ENCODE peak calls at places on chromosome 15, in five cellular contexts. T is kidney, J is cardiac muscle cell, W is psoas muscle, A is A673. N is an unnamed sample.

GRCh38 chr15:28948036-28948435 is 62.3 kb downstream of the APBA2 start:
- DNase-seq in T (no peak), J (no peak), W (no peak), A (no peak), N (peak)

GRCh38 chr15:94240486-94240885 is 9.1 kb downstream of the MCTP2 start:
- DNase-seq in T (no peak), J (no peak), W (no peak), A (no peak), N (no peak)

GRCh38 chr15:78621810-78622402 is 1.1 kb upstream of the CHRNA3 start:
- DNase-seq in T (no peak), J (no peak), W (no peak), A (no peak), N (no peak)

GRCh38 chr15:44736261-44736765 is at the start of gene TRIM69:
- DNase-seq in T (no peak), J (no peak), W (no peak), A (no peak), N (no peak)

GRCh38 chr15:58066042-58066867 is 744 bp upstream of the ALDH1A2 start:
- DNase-seq in T (peak), J (peak), W (peak), A (peak), N (peak)

GRCh38 chr15:88890495-88890894 is 4.8 kb downstream of the HAPLN3 start:
- DNase-seq in T (no peak), J (no peak), W (no peak), A (no peak), N (peak)

GRCh38 chr15:90787881-90788280 is 70.7 kb downstream of the BLM start:
- DNase-seq in T (no peak), J (peak), W (no peak), A (no peak), N (no peak)

GRCh38 chr15:64854526-64854925 is 12.8 kb downstream of the PLEKHO2 start:
- DNase-seq in T (peak), J (no peak), W (no peak), A (no peak), N (no peak)

GRCh38 chr15:88782465-88782864 is 20.8 kb upstream of the ACAN start:
- DNase-seq in T (no peak), J (no peak), W (no peak), A (no peak), N (no peak)

GRCh38 chr15:84658080-84658787 is at the start of gene NMB:
- DNase-seq in T (peak), J (peak), W (peak), A (peak), N (peak)

GRCh38 chr15:23734856-23735255 is 47.8 kb upstream of the NDN start:
- DNase-seq in T (no peak), J (no peak), W (no peak), A (no peak), N (no peak)

GRCh38 chr15:59447367-59447766 is 9.4 kb downstream of the FAM81A start:
- DNase-seq in T (no peak), J (no peak), W (no peak), A (no peak), N (no peak)

GRCh38 chr15:62899090-62899493 is 143.5 kb upstream of the TPM1 start:
- DNase-seq in T (no peak), J (no peak), W (no peak), A (no peak), N (no peak)

GRCh38 chr15:39788108-39788507 is 5.5 kb upstream of the FSIP1 start:
- DNase-seq in T (no peak), J (peak), W (no peak), A (no peak), N (no peak)

GRCh38 chr15:31440754-31441298 is 114.2 kb downstream of the KLF13 start:
- DNase-seq in T (peak), J (peak), W (peak), A (peak), N (peak)

GRCh38 chr15:90478981-90479481 is 50.7 kb upstream of the CRTC3 start:
- DNase-seq in T (no peak), J (no peak), W (no peak), A (peak), N (no peak)

GRCh38 chr15:89761929-89762328 is 10.9 kb upstream of the MESP1 start:
- DNase-seq in T (peak), J (no peak), W (no peak), A (no peak), N (no peak)

DNA sequence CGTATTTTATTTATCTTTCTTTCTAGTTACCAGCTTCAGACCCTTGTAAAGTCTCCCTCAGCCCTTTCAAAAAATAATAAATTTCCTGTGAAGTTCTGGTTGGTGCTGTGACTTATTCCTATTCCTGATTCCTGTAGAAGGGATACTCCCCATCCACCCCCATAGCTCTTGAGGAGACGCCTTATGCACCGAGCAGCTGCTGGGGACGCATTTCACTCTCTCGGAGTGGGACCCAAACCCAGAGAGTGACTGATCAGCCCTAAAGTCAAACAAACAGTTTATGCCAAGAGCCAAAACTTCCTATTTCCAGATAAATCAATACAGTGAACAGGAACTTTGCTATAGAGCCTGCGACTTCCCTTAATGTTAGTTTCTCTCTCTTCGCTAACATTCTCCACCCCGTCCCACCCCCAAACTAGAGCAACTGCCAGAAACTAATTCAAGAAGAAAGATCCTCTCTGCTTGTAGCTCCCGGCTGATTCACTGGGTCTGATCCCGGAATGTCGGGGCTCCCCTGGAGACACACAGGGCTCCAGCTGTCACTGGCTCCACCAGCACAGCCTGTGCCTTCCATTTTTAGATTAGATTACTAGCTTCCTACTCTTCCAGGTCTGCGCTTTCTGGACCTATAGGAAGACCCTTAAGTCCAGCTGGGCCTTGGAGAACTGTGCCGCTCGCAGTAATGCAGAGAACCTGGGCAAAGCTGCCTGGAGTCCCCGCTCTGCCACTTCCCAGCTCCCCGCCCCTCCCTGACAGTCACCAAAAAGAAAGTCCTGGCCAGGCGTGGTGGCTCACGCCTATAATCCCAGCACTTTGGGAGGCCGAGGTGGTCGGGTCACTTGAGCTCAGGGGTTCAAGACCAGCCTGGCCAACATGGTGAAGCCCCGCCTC is 45.2 kb downstream of the KLHL25 start:
- DNase-seq in T (peak), J (peak), W (no peak), A (no peak), N (no peak)
- H3K27ac ChIP-seq in T (no peak), J (peak), W (peak), A (no peak), N (no peak)

GRCh38 chr15:43483306-43484128 is 9.4 kb downstream of the TP53BP1 start:
- DNase-seq in T (no peak), J (peak), W (no peak), A (peak), N (peak)

GRCh38 chr15:43487271-43487895 is 5.6 kb downstream of the TP53BP1 start:
- DNase-seq in T (no peak), J (no peak), W (no peak), A (no peak), N (no peak)

GRCh38 chr15:43488790-43489585 is 4.0 kb downstream of the TP53BP1 start:
- DNase-seq in T (no peak), J (peak), W (no peak), A (no peak), N (no peak)

DNA sequence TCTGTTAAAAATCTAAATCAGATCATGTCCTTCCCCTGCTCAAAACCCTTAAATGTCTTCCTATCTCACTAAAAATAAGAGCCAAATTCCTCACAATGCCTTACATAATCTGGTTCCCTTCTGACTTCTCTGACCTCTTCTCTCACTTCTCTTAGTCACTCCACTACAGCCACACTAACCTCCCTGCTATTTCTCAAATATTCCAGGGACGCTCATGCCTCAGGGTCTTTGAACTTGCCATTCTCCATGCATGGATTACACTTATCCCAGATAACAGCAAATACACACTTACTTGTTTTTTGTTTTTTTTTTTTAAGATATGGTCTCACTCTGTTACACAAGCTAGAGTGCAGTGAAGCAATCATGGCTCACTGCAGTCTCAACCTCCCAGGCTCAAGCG is 8.5 kb downstream of the TP53BP1 start:
- DNase-seq in T (no peak), J (peak), W (no peak), A (no peak), N (no peak)
- H3K27ac ChIP-seq in T (no peak), J (peak), W (no peak), A (no peak), N (no peak)

DNA sequence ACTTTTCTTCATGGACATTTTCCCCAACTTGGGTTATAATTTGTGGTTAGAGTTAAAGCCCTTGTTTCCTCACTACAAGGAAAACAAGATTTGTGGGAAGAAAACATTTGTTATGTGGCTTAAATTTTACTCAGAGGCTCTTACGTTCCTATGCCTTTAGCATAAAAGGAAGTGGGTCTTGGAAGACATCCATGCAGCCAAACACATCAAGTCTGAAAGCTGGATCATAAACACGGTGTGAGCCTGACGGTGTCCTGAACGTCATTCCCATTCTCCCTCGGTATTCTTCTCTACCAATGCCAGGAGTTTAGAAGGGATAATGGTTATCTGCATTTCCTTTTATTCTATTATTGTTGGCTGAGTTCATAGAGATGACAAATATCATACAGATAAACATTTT is 519.0 kb downstream of the NR2F2 start:
- DNase-seq in T (no peak), J (peak), W (no peak), A (peak), N (no peak)
- H3K27ac ChIP-seq in T (no peak), J (no peak), W (no peak), A (peak), N (no peak)

GRCh38 chr15:48325400-48325799 is 5.8 kb upstream of the DUT start:
- DNase-seq in T (no peak), J (no peak), W (no peak), A (no peak), N (no peak)
- H3K27ac ChIP-seq in T (no peak), J (no peak), W (no peak), A (no peak), N (no peak)

N was measured in SJSA1.